ENCODE peak calls at places on chromosomes 13 and 19, in four cellular contexts. K is B cell, G is HFFc6, T is endothelial cell. M is an unnamed sample.

GRCh38 chr19:46890423-46891170 is 29.8 kb downstream of the ARHGAP35 start:
- DNase-seq in K (no peak), G (peak), T (no peak), M (no peak)

GRCh38 chr13:38730332-38730731 is 43.5 kb downstream of the FREM2 start:
- DNase-seq in K (no peak), G (no peak), T (no peak), M (no peak)

GRCh38 chr19:40245506-40246128 is 19.1 kb upstream of the CCNP start:
- DNase-seq in K (no peak), G (no peak), T (no peak), M (no peak)

GRCh38 chr19:35718345-35719041 is 690 bp downstream of the KMT2B start:
- DNase-seq in K (peak), G (no peak), T (peak), M (no peak)

GRCh38 chr13:79477968-79478367 is 3.0 kb upstream of the NDFIP2 start:
- DNase-seq in K (no peak), G (no peak), T (no peak), M (no peak)

GRCh38 chr13:74132152-74132767 is 1.9 kb downstream of the KLF12 start:
- DNase-seq in K (no peak), G (no peak), T (no peak), M (no peak)

GRCh38 chr13:52832268-52832667 is 16.2 kb downstream of the PCDH8 start:
- DNase-seq in K (no peak), G (no peak), T (no peak), M (no peak)

GRCh38 chr19:28466107-28467045 is 746.6 kb downstream of the UQCRFS1 start:
- DNase-seq in K (peak), G (no peak), T (peak), M (peak)

GRCh38 chr19:58274771-58275199 is 4.0 kb upstream of the ZNF8 start:
- DNase-seq in K (no peak), G (no peak), T (no peak), M (no peak)

GRCh38 chr19:29524201-29524911 is 1.4 kb upstream of the VSTM2B start:
- DNase-seq in K (no peak), G (no peak), T (peak), M (no peak)

GRCh38 chr13:24670927-24671326 is 9.3 kb upstream of the ATP12A start:
- DNase-seq in K (no peak), G (peak), T (peak), M (no peak)

GRCh38 chr19:42433503-42434260 is 6.5 kb upstream of the LIPE start:
- DNase-seq in K (peak), G (peak), T (peak), M (peak)

GRCh38 chr13:105497597-105497996 is 1037.9 kb downstream of the EFNB2 start:
- DNase-seq in K (no peak), G (no peak), T (no peak), M (no peak)

GRCh38 chr13:39956036-39956435 is 300.6 kb downstream of the COG6 start:
- DNase-seq in K (peak), G (no peak), T (no peak), M (no peak)

DNA sequence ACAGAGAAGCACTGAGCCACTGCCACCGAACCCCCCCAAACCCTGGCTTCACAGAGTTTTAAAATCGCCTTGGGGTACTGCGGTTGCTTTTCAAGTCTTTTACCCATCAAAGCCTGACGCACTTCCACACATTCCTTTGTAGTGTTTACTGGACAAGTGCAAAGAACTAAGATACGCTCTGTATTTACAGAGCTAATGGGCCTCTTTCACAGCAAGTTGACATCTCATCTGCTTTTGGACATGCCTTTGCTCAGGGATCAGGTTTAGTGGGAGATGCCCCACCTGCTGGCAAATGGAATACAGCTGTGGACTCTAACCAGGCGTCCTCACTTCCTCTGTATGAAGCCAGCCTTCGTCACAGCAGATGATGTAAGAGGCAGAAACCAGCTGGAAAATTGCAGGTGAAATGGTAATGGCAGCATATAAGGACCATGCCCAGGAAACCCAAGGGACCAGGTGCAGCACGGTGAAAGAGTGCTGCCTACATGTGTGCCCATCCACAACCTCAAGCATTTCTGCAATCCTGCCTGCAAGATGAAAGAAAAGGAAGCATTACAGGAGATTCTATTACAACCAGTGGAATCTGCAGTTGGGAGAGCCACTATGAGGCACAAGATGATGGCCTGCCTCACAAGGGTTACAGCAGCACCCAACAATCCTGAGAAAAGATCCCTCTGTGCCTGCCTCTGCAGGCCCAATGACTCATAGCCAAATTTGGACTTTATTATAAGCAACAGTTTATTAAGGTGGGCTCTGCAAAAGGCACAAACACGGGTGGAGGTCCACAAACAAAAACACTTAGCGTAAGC is 34.7 kb downstream of the BRD4 start:
- DNase-seq in K (no peak), G (peak), T (no peak), M (no peak)
- TF ChIP-seq CTCF in K (no peak), G (peak), T (no peak), M (peak)

GRCh38 chr19:4213116-4213515 is 16.2 kb upstream of the EBI3 start:
- DNase-seq in K (no peak), G (no peak), T (no peak), M (no peak)

GRCh38 chr19:4206818-4207484 is 22.4 kb upstream of the EBI3 start:
- DNase-seq in K (no peak), G (peak), T (no peak), M (no peak)

GRCh38 chr19:4210166-4210731 is 19.1 kb upstream of the EBI3 start:
- DNase-seq in K (no peak), G (no peak), T (no peak), M (no peak)

GRCh38 chr19:4208385-4209094 is 20.8 kb upstream of the EBI3 start:
- DNase-seq in K (no peak), G (peak), T (no peak), M (no peak)
- TF ChIP-seq CTCF in K (no peak), G (peak), T (no peak), M (peak)

GRCh38 chr13:51781246-51782022 is 22.5 kb downstream of the DHRS12 start:
- DNase-seq in K (no peak), G (no peak), T (no peak), M (no peak)
- TF ChIP-seq CTCF in K (no peak), G (peak), T (peak), M (peak)

GRCh38 chr19:2122251-2122650 is 25.5 kb downstream of the IZUMO4 start:
- DNase-seq in K (no peak), G (no peak), T (no peak), M (no peak)

GRCh38 chr19:2122982-2123381 is 26.3 kb downstream of the IZUMO4 start:
- DNase-seq in K (no peak), G (no peak), T (no peak), M (no peak)

GRCh38 chr19:2120821-2121220 is 24.1 kb downstream of the IZUMO4 start:
- DNase-seq in K (no peak), G (no peak), T (no peak), M (no peak)

GRCh38 chr19:2119916-2120785 is 23.4 kb downstream of the IZUMO4 start:
- DNase-seq in K (no peak), G (no peak), T (no peak), M (no peak)

GRCh38 chr19:2121416-2122051 is 24.8 kb downstream of the IZUMO4 start:
- DNase-seq in K (no peak), G (no peak), T (no peak), M (no peak)
- TF ChIP-seq CTCF in K (no peak), G (no peak), T (no peak), M (no peak)

GRCh38 chr13:78197231-78197630 is 278.6 kb upstream of the EDNRB start:
- DNase-seq in K (no peak), G (no peak), T (no peak), M (no peak)

GRCh38 chr13:78201411-78201810 is 282.8 kb upstream of the EDNRB start:
- DNase-seq in K (no peak), G (no peak), T (no peak), M (no peak)
- TF ChIP-seq CTCF in K (no peak), G (no peak), T (no peak), M (no peak)

GRCh38 chr19:925087-925911 is 536 bp upstream of the ARID3A start:
- DNase-seq in K (peak), G (peak), T (peak), M (peak)
- TF ChIP-seq CTCF in K (no peak), G (no peak), T (no peak), M (peak)

GRCh38 chr13:101453784-101454201 is 1.3 kb downstream of the ITGBL1 start:
- DNase-seq in K (no peak), G (no peak), T (peak), M (no peak)
- TF ChIP-seq CTCF in K (no peak), G (peak), T (no peak), M (no peak)

GRCh38 chr13:36764957-36765356 is 54.1 kb upstream of the RFXAP start:
- DNase-seq in K (no peak), G (no peak), T (no peak), M (no peak)
- TF ChIP-seq CTCF in K (no peak), G (no peak), T (no peak), M (no peak)

GRCh38 chr13:22736084-22736767 is 444.6 kb upstream of the SGCG start:
- DNase-seq in K (no peak), G (no peak), T (no peak), M (no peak)

GRCh38 chr13:22736768-22737092 is 444.0 kb upstream of the SGCG start:
- DNase-seq in K (no peak), G (no peak), T (no peak), M (no peak)

GRCh38 chr13:22744688-22745452 is 435.9 kb upstream of the SGCG start:
- DNase-seq in K (no peak), G (no peak), T (no peak), M (no peak)

GRCh38 chr13:22738357-22738756 is 442.4 kb upstream of the SGCG start:
- DNase-seq in K (no peak), G (no peak), T (no peak), M (no peak)

GRCh38 chr13:22740264-22740663 is 440.5 kb upstream of the SGCG start:
- DNase-seq in K (no peak), G (no peak), T (peak), M (no peak)
- TF ChIP-seq CTCF in K (no peak), G (no peak), T (peak), M (peak)

M was measured in progenitor cell of endocrine pancreas.